ENCODE peak calls at places on chromosomes 16 and 17, in seven cellular contexts. I is GM10248, U is psoas muscle, Z is heart right ventricle, N is ascending aorta, P is fibroblast of pulmonary artery, A is neural progenitor cell. T is an unnamed sample.
A peak's percentile ranks its signal among the peaks of the same experiment; 100 is the strongest.

GRCh38 chr17:28328325-28328724 is 6.9 kb downstream of the IFT20 start:
- DNase-seq in N (no peak), U (no peak), A (peak; percentile 46), P (peak; percentile 34), I (no peak), Z (no peak), T (no peak)

GRCh38 chr17:43609613-43610385 is 51.9 kb downstream of the MEOX1 start:
- DNase-seq in I (no peak), N (no peak), U (no peak), P (peak; percentile 53), A (peak; percentile 49), Z (no peak), T (no peak)

GRCh38 chr17:1829189-1829578 is 518 bp downstream of the SMYD4 start:
- DNase-seq in U (peak; percentile 46), I (peak; percentile 23), Z (peak; percentile 17), N (no peak), A (no peak), P (peak; percentile 14), T (no peak)

GRCh38 chr17:6654816-6655731 is 3.5 kb downstream of the C17orf100 start:
- DNase-seq in U (no peak), P (peak; percentile 10), N (no peak), A (peak; percentile 79), I (no peak), Z (no peak), T (no peak)

GRCh38 chr17:80117491-80118401 is 16.4 kb downstream of the GAA start:
- DNase-seq in N (no peak), A (no peak), I (no peak), P (no peak), Z (no peak), U (no peak), T (no peak)

GRCh38 chr17:48510761-48511604 is 19.8 kb downstream of the HOXB1 start:
- DNase-seq in U (no peak), I (peak; percentile 62), Z (no peak), N (no peak), A (no peak), P (peak; percentile 90), T (peak; percentile 95)

GRCh38 chr17:33962857-33963655 is 292.0 kb upstream of the CCL2 start:
- DNase-seq in A (no peak), N (no peak), U (no peak), P (no peak), I (no peak), Z (no peak), T (no peak)

GRCh38 chr16:13961099-13961811 is 41.3 kb downstream of the ERCC4 start:
- DNase-seq in A (no peak), Z (no peak), P (peak; percentile 56), U (no peak), N (no peak), I (no peak), T (no peak)

GRCh38 chr17:39662551-39663339 is 2.4 kb upstream of the TCAP start:
- DNase-seq in P (no peak), Z (no peak), N (no peak), I (no peak), U (no peak), A (no peak), T (no peak)

GRCh38 chr17:54408741-54409140 is 491.9 kb upstream of the TOM1L1 start:
- DNase-seq in P (no peak), N (no peak), A (no peak), U (no peak), I (no peak), Z (no peak), T (no peak)

GRCh38 chr17:10499950-10500349 is 18.4 kb downstream of the MYH1 start:
- DNase-seq in U (no peak), Z (no peak), N (no peak), I (no peak), A (no peak), P (no peak), T (no peak)

GRCh38 chr17:74012465-74012864 is 191.0 kb upstream of the RPL38 start:
- DNase-seq in P (no peak), A (no peak), U (no peak), I (no peak), Z (no peak), N (no peak), T (no peak)

GRCh38 chr16:4433228-4433627 is 7.6 kb downstream of the DNAJA3 start:
- DNase-seq in U (no peak), Z (no peak), N (no peak), P (no peak), A (no peak), I (no peak), T (no peak)

GRCh38 chr17:75364078-75364477 is 41.4 kb downstream of the GRB2 start:
- DNase-seq in Z (no peak), P (peak; percentile 62), U (no peak), I (no peak), N (no peak), A (no peak), T (peak; percentile 82)

GRCh38 chr17:75574404-75575093 is 13.1 kb upstream of the MYO15B start:
- DNase-seq in I (no peak), A (no peak), N (no peak), P (no peak), U (no peak), Z (no peak), T (no peak)

GRCh38 chr17:80453126-80453979 is 23.1 kb downstream of the NPTX1 start:
- DNase-seq in Z (no peak), A (no peak), I (no peak), P (no peak), N (no peak), U (no peak), T (peak; percentile 31)

GRCh38 chr16:81707411-81708321 is 71.4 kb upstream of the PLCG2 start:
- DNase-seq in U (no peak), Z (no peak), N (no peak), P (peak; percentile 39), A (no peak), I (no peak), T (peak; percentile 59)

GRCh38 chr17:2399572-2400473 is 1.0 kb downstream of the MNT start:
- DNase-seq in N (peak; percentile 92), A (peak; percentile 98), Z (peak; percentile 94), P (peak; percentile 97), I (peak; percentile 93), U (peak; percentile 98), T (peak; percentile 97)

GRCh38 chr16:28904828-28905227 is 20.2 kb downstream of the RABEP2 start:
- DNase-seq in Z (no peak), U (no peak), A (no peak), I (no peak), N (no peak), P (no peak), T (no peak)

GRCh38 chr17:57925361-57925990 is 29.7 kb downstream of the CUEDC1 start:
- DNase-seq in Z (no peak), P (no peak), I (no peak), U (no peak), A (peak; percentile 47), N (no peak), T (no peak)

GRCh38 chr17:55770220-55770870 is 19.5 kb downstream of the PCTP start:
- DNase-seq in N (no peak), Z (no peak), P (peak; percentile 81), A (peak; percentile 65), U (no peak), I (peak; percentile 45), T (peak; percentile 72)

GRCh38 chr17:50560931-50561750 is 626 bp downstream of the CACNA1G start:
- DNase-seq in Z (no peak), U (no peak), N (no peak), A (peak; percentile 66), P (no peak), I (peak; percentile 54), T (no peak)

DNA sequence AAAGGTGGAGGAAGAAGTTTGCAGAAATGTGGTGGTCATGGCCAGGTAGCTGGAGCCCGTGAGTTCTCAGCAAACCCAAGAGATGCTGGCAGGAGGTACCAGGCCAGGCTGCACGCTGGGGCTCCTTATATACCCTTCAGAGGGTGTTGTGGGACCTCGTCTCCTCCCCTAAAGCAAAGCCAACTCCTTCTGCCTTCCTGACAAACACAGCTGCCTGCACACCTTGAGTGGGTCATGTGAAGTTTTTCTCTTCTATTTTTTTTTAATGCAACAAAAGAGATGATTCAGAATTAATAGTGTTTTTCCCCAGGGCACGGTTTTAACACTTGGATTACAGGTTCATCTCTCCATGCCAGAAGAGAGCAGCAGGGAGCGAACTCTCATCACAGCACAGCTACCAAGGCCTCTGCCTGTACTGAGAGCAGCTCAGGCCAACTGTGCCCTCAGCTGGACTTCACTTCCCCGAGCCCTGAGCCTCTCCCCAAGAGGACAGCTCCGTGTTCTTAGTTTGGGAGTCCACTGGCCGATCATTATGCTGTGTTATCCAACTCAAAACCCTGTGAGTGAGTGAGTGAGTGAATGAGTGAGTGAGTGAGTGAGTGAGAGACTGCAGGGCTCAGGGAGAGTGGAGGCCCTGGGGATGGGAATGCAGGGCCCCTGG is at the start of gene KRT15:
- DNase-seq in I (no peak), U (no peak), N (no peak), Z (no peak), P (peak; percentile 16), A (no peak), T (no peak)
- TF ChIP-seq CTCF in I (no peak), U (no peak), N (no peak), Z (no peak), P (no peak), A (no peak), T (no peak)

DNA sequence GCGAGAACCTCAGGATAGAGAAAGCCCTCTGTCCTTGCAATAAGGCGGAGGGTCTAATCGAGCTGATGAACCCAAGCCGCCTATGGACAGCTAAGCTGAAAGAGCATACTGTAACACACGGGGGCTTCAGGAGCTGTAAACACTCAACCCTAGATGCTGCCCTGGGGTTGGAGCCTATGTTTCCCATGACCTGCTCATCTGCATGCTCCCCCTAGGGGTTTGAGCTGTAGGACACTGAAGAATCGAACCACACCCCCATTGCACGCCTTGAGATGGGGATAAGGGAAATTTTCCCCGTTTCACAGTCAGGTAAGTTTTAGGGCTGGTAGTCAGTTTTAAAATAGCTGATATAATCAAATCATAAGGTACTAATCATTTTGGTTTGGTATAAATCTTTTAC is 675.6 kb upstream of the CDH8 start:
- DNase-seq in A (peak; percentile 15), I (no peak), N (no peak), P (no peak), U (no peak), Z (no peak), T (no peak)
- TF ChIP-seq CTCF in A (peak; percentile 39), I (no peak), N (no peak), P (no peak), U (no peak), Z (no peak), T (no peak)

DNA sequence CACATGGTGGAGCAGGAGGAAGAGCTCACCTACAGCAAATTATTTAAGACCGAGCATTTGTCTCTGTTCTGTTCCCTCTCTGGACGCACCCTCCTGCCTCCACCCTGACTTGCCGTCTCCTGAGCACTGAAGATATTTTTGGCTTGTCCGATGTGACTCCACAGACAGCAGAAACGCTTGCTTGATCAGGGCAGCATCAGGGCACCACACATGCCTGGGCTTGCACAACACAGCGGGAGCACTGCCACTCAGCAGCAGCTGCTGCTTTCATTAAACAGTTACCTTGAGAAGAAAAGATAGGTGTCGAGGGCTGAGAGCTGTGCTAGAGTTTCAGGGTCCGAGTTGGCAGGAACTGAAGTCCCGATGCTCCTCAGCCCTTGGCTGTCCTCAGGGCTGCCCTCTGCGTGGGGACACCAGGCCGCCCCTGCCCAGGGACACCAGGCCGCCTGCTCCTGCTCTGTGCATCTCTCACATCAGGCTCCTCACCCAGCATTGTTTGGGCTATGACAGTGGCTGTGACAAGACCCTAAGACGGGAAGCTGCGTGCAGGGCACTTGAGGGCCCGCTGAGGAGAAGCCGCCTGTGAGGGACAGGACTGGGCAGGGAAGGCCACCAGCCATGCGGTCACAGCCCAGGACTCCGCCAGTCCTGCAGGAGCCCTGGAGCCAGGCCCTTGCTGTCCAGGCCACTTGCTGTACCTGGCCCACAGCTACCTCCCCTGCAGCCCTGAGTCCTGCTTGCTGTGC is 21.3 kb upstream of the CDH15 start:
- DNase-seq in P (no peak), A (no peak), I (no peak), N (no peak), Z (no peak), U (no peak), T (no peak)
- TF ChIP-seq CTCF in P (no peak), A (no peak), I (no peak), N (no peak), Z (no peak), U (no peak), T (no peak)

GRCh38 chr16:30650369-30651123 is at the start of gene PRR14:
- DNase-seq in I (peak; percentile 93), U (peak; percentile 100), Z (peak; percentile 100), P (peak; percentile 100), N (peak; percentile 99), A (peak; percentile 99), T (peak; percentile 99)
- TF ChIP-seq CTCF in I (no peak), U (peak; percentile 32), Z (peak; percentile 8), P (peak; percentile 3), N (peak; percentile 67), A (peak; percentile 28), T (no peak)